ENCODE peak calls at places on chromosomes 1 and 21, in four cellular contexts. F is HCT116, P is AG04449, Q is endothelial cell of umbilical vein. T is an unnamed sample.

GRCh38 chr1:11013160-11013531 is 692 bp downstream of the TARDBP start:
- DNase-seq in F (no peak), P (no peak), Q (no peak), T (no peak)

GRCh38 chr1:67634396-67634935 is 50.5 kb upstream of the GADD45A start:
- DNase-seq in F (no peak), P (no peak), Q (no peak), T (no peak)

GRCh38 chr1:197807216-197807615 is 31.9 kb upstream of the DENND1B start:
- DNase-seq in F (no peak), P (no peak), Q (no peak), T (no peak)

GRCh38 chr1:89608627-89609338 is 24.1 kb upstream of the LRRC8C start:
- DNase-seq in F (no peak), P (no peak), Q (no peak), T (no peak)

GRCh38 chr1:46315669-46316403 is 12.3 kb downstream of the UQCRH start:
- DNase-seq in F (no peak), P (no peak), Q (no peak), T (no peak)

GRCh38 chr1:184222561-184223157 is 164.2 kb upstream of the C1orf21 start:
- DNase-seq in F (peak; percentile 29), P (no peak), Q (peak; percentile 57), T (no peak)

GRCh38 chr1:242185728-242186127 is 186.8 kb upstream of the MAP1LC3C start:
- DNase-seq in F (no peak), P (no peak), Q (no peak), T (no peak)

GRCh38 chr1:8911416-8912309 is 33.2 kb upstream of the ENO1 start:
- DNase-seq in F (no peak), P (no peak), Q (no peak), T (no peak)

GRCh38 chr1:61842863-61843514 is 100.7 kb downstream of the PATJ start:
- DNase-seq in F (no peak), P (no peak), Q (peak; percentile 40), T (no peak)

GRCh38 chr1:221122501-221122900 is 243.3 kb downstream of the HLX start:
- DNase-seq in F (no peak), P (no peak), Q (no peak), T (no peak)

GRCh38 chr1:13583964-13584791 is 546 bp downstream of the PDPN start:
- DNase-seq in F (no peak), P (no peak), Q (no peak), T (no peak)

GRCh38 chr1:183881387-183882084 is 76.6 kb downstream of the RGL1 start:
- DNase-seq in F (no peak), P (peak; percentile 24), Q (peak; percentile 98), T (peak; percentile 86)

GRCh38 chr21:42997053-42997452 is 22.7 kb downstream of the PKNOX1 start:
- DNase-seq in F (no peak), P (peak; percentile 85), Q (no peak), T (peak; percentile 94)

GRCh38 chr1:5273280-5274003 is 619.0 kb downstream of the AJAP1 start:
- DNase-seq in F (no peak), P (no peak), Q (no peak), T (no peak)

GRCh38 chr1:18088077-18088594 is 19.5 kb upstream of the IGSF21 start:
- DNase-seq in F (no peak), P (no peak), Q (no peak), T (no peak)

GRCh38 chr1:89556716-89557442 is 32.2 kb downstream of the LRRC8B start:
- DNase-seq in F (no peak), P (no peak), Q (no peak), T (no peak)

GRCh38 chr1:93516164-93516563 is 68.2 kb downstream of the FNBP1L start:
- DNase-seq in F (peak; percentile 68), P (no peak), Q (no peak), T (no peak)

GRCh38 chr1:2104621-2105427 is 54.6 kb downstream of the PRKCZ start:
- DNase-seq in F (no peak), P (no peak), Q (no peak), T (no peak)

GRCh38 chr1:218711021-218711420 is 365.9 kb downstream of the TGFB2 start:
- DNase-seq in F (no peak), P (no peak), Q (no peak), T (no peak)

GRCh38 chr1:119779869-119780356 is 11.2 kb upstream of the HMGCS2 start:
- DNase-seq in F (no peak), P (no peak), Q (no peak), T (no peak)

GRCh38 chr1:215583185-215583692 is 16.1 kb downstream of the KCTD3 start:
- DNase-seq in F (no peak), P (no peak), Q (peak; percentile 49), T (no peak)

GRCh38 chr1:33821291-33821690 is 42.6 kb upstream of the HMGB4 start:
- DNase-seq in F (no peak), P (no peak), Q (no peak), T (no peak)

GRCh38 chr1:147515046-147515869 is 26.0 kb upstream of the BCL9 start:
- DNase-seq in F (peak; percentile 62), P (no peak), Q (no peak), T (peak; percentile 22)

GRCh38 chr1:89986020-89986419 is 8.9 kb upstream of the ZNF326 start:
- DNase-seq in F (no peak), P (no peak), Q (peak; percentile 23), T (no peak)

GRCh38 chr1:209397910-209398309 is 185.6 kb upstream of the CAMK1G start:
- DNase-seq in F (no peak), P (no peak), Q (no peak), T (no peak)

GRCh38 chr1:207825719-207826556 is 74.1 kb downstream of the CD46 start:
- DNase-seq in F (no peak), P (no peak), Q (peak; percentile 81), T (no peak)

DNA sequence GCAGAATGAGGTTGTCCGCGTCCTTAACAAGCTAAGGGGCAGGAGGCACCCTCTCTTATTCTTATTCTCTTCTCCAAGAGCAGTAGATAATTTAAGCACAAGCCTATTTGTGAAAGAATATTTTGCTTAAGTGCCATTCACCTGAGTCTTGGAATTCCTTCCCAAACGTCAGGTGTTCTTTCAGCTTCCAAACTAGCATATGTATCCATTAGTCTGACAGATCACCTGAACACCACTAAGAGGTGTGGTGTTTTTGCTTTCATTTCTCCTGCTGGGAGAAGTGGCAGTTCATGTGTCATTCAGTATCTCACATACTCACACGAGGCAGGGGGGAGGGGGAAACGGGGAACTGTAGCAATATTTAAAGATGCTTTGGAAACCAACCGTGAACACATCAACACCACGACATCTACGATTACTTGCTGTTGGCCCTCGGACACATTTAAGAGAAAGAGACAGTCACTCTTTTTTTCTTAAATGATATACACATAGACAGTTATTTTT is 45.5 kb upstream of the RBM15 start:
- DNase-seq in F (no peak), P (no peak), Q (no peak), T (no peak)
- H3K4me3 ChIP-seq in F (no peak overlapping the region), P (no peak overlapping the region), Q (no peak overlapping the region), T (no peak overlapping the region)

DNA sequence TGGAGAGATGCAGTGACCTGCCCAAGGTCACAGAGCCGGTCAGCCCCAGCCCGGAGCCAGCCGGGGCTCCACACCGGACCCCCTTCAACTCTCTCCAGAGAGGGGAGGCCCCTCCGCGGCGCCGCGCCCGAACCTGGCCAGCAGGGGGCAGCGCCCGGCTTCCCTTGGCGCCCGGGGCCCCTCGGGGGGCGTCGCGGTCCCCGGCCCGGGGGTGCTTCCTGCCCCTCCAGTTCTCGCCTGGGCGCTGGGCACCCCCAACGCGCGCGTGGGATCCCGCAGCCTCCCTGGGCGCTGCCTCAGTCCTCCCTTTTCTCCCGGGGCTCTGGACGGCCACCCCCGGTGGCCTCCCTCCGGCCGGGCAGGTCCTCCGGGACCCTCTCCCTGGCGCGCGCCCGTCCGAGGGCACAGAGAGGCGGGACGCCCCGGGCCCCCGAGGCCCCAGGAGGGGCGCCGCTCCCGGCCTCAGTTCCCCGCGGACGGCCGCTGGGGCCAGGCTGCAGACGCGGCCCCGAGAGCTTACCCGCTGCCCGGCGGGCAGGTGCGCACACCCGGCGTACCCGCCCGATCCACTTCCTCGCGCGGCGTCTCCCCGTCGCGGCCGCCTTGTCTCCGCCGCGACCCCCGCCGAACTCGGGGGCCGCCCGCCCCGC is 406 bp downstream of the HTR1D start:
- DNase-seq in F (no peak), P (no peak), Q (no peak), T (no peak)
- TF ChIP-seq CTCF in F (peak; percentile 83), P (peak; percentile 65), Q (peak; percentile 68), T (peak; percentile 54)

GRCh38 chr1:169630006-169630405 is at the start of gene SELP:
- DNase-seq in F (no peak), P (no peak), Q (peak; percentile 70), T (no peak)
- H3K4me3 ChIP-seq in F (no peak within 1 kb of the TSS), P (no peak within 1 kb of the TSS), Q (no peak within 1 kb of the TSS), T (no peak within 1 kb of the TSS)

DNA sequence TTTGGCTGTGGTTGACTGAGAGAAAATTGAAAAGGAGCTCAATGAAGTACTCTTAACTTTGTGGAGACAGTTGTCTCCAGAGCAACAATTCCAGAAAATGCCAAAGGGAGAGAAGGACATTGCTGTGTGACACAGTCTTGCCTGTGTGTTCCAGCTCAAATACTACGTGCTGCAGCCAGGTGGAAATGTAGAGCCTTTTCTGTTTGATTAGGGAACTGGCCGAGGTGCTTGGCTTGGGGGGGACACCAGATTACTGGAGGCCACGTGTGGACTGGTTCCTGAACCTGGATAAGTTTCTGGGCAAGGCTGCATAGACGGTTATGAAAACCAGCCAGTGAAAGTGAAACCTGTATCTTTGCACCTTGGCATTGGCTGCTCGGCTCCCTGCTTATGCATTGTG is 217.9 kb downstream of the CTH start:
- DNase-seq in F (no peak), P (no peak), Q (no peak), T (no peak)
- TF ChIP-seq CTCF in F (no peak), P (no peak), Q (no peak), T (no peak)

GRCh38 chr1:44059181-44059661 is 28.0 kb upstream of the SLC6A9 start:
- DNase-seq in F (no peak), P (no peak), Q (no peak), T (no peak)

GRCh38 chr1:44060830-44061267 is 29.6 kb upstream of the SLC6A9 start:
- DNase-seq in F (no peak), P (no peak), Q (no peak), T (no peak)

GRCh38 chr1:44059956-44060355 is 28.7 kb upstream of the SLC6A9 start:
- DNase-seq in F (no peak), P (no peak), Q (no peak), T (no peak)

GRCh38 chr1:44053394-44053793 is 22.1 kb upstream of the SLC6A9 start:
- DNase-seq in F (no peak), P (no peak), Q (no peak), T (no peak)

DNA sequence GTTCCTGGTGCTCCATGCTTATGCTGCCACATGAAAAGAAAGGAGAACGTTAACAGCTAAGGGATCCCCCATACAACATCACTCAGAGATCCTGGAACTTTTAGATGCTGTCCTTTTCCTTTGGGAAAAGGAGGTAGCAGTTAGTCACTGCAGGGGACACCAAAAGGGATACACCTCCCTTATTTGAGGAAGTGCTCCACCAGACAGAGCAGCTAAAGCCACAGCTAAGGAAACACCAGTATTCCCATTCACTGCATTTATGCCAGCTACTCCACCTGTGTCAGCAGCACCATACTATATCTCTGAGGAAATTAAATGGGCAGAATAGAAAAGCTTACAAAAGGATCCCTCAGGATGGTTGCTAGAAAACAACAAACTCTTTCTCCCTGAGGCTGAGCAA is 26.0 kb upstream of the SLC6A9 start:
- DNase-seq in F (no peak), P (no peak), Q (no peak), T (no peak)
- H3K4me3 ChIP-seq in F (no peak overlapping the region), P (no peak overlapping the region), Q (no peak overlapping the region), T (no peak overlapping the region)

T was measured in astrocyte of the cerebellum.